ENCODE peak calls at places on chromosomes 6 and 20, in eight cellular contexts. One of them, this sample, is unnamed.

GRCh38 chr6:21900730-21901129 is 307.2 kb downstream of the SOX4 start:
- DNase-seq in T-helper 2 cell: no peak
- DNase-seq in posterior vena cava: no peak
- DNase-seq in SK-MEL-5: no peak
- DNase-seq in NCI-H748 treated with DMSO at 0.1 percent for 48 hours: no peak
- DNase-seq in stimulated activated CD8-positive, alpha-beta memory T cell treated with anti-CD3 and anti-CD28 coated beads, Interleukin-15, amount 100 ng/mL, for 24 hours: no peak
- DNase-seq in central memory CD4-positive, alpha-beta T cell: no peak
- DNase-seq in OCI-LY7: no peak
- DNase-seq in this sample: no peak

GRCh38 chr6:94323853-94324252 is 904.5 kb upstream of the EPHA7 start:
- DNase-seq in T-helper 2 cell: no peak
- DNase-seq in posterior vena cava: no peak
- DNase-seq in SK-MEL-5: peak
- DNase-seq in NCI-H748 treated with DMSO at 0.1 percent for 48 hours: no peak
- DNase-seq in stimulated activated CD8-positive, alpha-beta memory T cell treated with anti-CD3 and anti-CD28 coated beads, Interleukin-15, amount 100 ng/mL, for 24 hours: no peak
- DNase-seq in central memory CD4-positive, alpha-beta T cell: no peak
- DNase-seq in OCI-LY7: no peak
- DNase-seq in this sample: no peak

GRCh38 chr6:28589234-28589951 is 63.7 kb downstream of the GPX5 start:
- DNase-seq in T-helper 2 cell: no peak
- DNase-seq in posterior vena cava: no peak
- DNase-seq in SK-MEL-5: peak
- DNase-seq in NCI-H748 treated with DMSO at 0.1 percent for 48 hours: peak
- DNase-seq in stimulated activated CD8-positive, alpha-beta memory T cell treated with anti-CD3 and anti-CD28 coated beads, Interleukin-15, amount 100 ng/mL, for 24 hours: no peak
- DNase-seq in central memory CD4-positive, alpha-beta T cell: peak
- DNase-seq in OCI-LY7: peak
- DNase-seq in this sample: peak

GRCh38 chr6:79076160-79076559 is 1.9 kb downstream of the PHIP start:
- DNase-seq in T-helper 2 cell: no peak
- DNase-seq in posterior vena cava: no peak
- DNase-seq in SK-MEL-5: no peak
- DNase-seq in NCI-H748 treated with DMSO at 0.1 percent for 48 hours: peak
- DNase-seq in stimulated activated CD8-positive, alpha-beta memory T cell treated with anti-CD3 and anti-CD28 coated beads, Interleukin-15, amount 100 ng/mL, for 24 hours: no peak
- DNase-seq in central memory CD4-positive, alpha-beta T cell: peak
- DNase-seq in OCI-LY7: peak
- DNase-seq in this sample: no peak

GRCh38 chr6:123899745-123900144 is 96.1 kb downstream of the NKAIN2 start:
- DNase-seq in T-helper 2 cell: no peak
- DNase-seq in posterior vena cava: no peak
- DNase-seq in SK-MEL-5: no peak
- DNase-seq in NCI-H748 treated with DMSO at 0.1 percent for 48 hours: no peak
- DNase-seq in stimulated activated CD8-positive, alpha-beta memory T cell treated with anti-CD3 and anti-CD28 coated beads, Interleukin-15, amount 100 ng/mL, for 24 hours: no peak
- DNase-seq in central memory CD4-positive, alpha-beta T cell: no peak
- DNase-seq in OCI-LY7: no peak
- DNase-seq in this sample: no peak

GRCh38 chr6:1701668-1702353 is 92.1 kb downstream of the FOXC1 start:
- DNase-seq in T-helper 2 cell: no peak
- DNase-seq in posterior vena cava: peak
- DNase-seq in SK-MEL-5: no peak
- DNase-seq in NCI-H748 treated with DMSO at 0.1 percent for 48 hours: no peak
- DNase-seq in stimulated activated CD8-positive, alpha-beta memory T cell treated with anti-CD3 and anti-CD28 coated beads, Interleukin-15, amount 100 ng/mL, for 24 hours: no peak
- DNase-seq in central memory CD4-positive, alpha-beta T cell: no peak
- DNase-seq in OCI-LY7: no peak
- DNase-seq in this sample: no peak

GRCh38 chr6:34610819-34611477 is 54.8 kb upstream of the SPDEF start:
- DNase-seq in T-helper 2 cell: no peak
- DNase-seq in posterior vena cava: no peak
- DNase-seq in SK-MEL-5: no peak
- DNase-seq in NCI-H748 treated with DMSO at 0.1 percent for 48 hours: no peak
- DNase-seq in stimulated activated CD8-positive, alpha-beta memory T cell treated with anti-CD3 and anti-CD28 coated beads, Interleukin-15, amount 100 ng/mL, for 24 hours: no peak
- DNase-seq in central memory CD4-positive, alpha-beta T cell: no peak
- DNase-seq in OCI-LY7: no peak
- DNase-seq in this sample: no peak

GRCh38 chr20:19205999-19206398 is 6.4 kb upstream of the SLC24A3 start:
- DNase-seq in T-helper 2 cell: peak
- DNase-seq in posterior vena cava: peak
- DNase-seq in SK-MEL-5: peak
- DNase-seq in NCI-H748 treated with DMSO at 0.1 percent for 48 hours: peak
- DNase-seq in stimulated activated CD8-positive, alpha-beta memory T cell treated with anti-CD3 and anti-CD28 coated beads, Interleukin-15, amount 100 ng/mL, for 24 hours: peak
- DNase-seq in central memory CD4-positive, alpha-beta T cell: no peak
- DNase-seq in OCI-LY7: peak
- DNase-seq in this sample: peak

GRCh38 chr6:134041093-134041492 is 11.3 kb downstream of the SLC2A12 start:
- DNase-seq in T-helper 2 cell: no peak
- DNase-seq in posterior vena cava: no peak
- DNase-seq in SK-MEL-5: peak
- DNase-seq in NCI-H748 treated with DMSO at 0.1 percent for 48 hours: peak
- DNase-seq in stimulated activated CD8-positive, alpha-beta memory T cell treated with anti-CD3 and anti-CD28 coated beads, Interleukin-15, amount 100 ng/mL, for 24 hours: no peak
- DNase-seq in central memory CD4-positive, alpha-beta T cell: no peak
- DNase-seq in OCI-LY7: no peak
- DNase-seq in this sample: no peak

GRCh38 chr6:100467144-100468012 is 2.7 kb upstream of the SIM1 start:
- DNase-seq in T-helper 2 cell: no peak
- DNase-seq in posterior vena cava: peak
- DNase-seq in SK-MEL-5: no peak
- DNase-seq in NCI-H748 treated with DMSO at 0.1 percent for 48 hours: no peak
- DNase-seq in stimulated activated CD8-positive, alpha-beta memory T cell treated with anti-CD3 and anti-CD28 coated beads, Interleukin-15, amount 100 ng/mL, for 24 hours: no peak
- DNase-seq in central memory CD4-positive, alpha-beta T cell: no peak
- DNase-seq in OCI-LY7: no peak
- DNase-seq in this sample: no peak

GRCh38 chr20:59217794-59218193 is 54.2 kb downstream of the ZNF831 start:
- DNase-seq in T-helper 2 cell: no peak
- DNase-seq in posterior vena cava: no peak
- DNase-seq in SK-MEL-5: no peak
- DNase-seq in NCI-H748 treated with DMSO at 0.1 percent for 48 hours: no peak
- DNase-seq in stimulated activated CD8-positive, alpha-beta memory T cell treated with anti-CD3 and anti-CD28 coated beads, Interleukin-15, amount 100 ng/mL, for 24 hours: no peak
- DNase-seq in central memory CD4-positive, alpha-beta T cell: no peak
- DNase-seq in OCI-LY7: no peak
- DNase-seq in this sample: no peak

GRCh38 chr6:79941489-79942151 is 5.7 kb downstream of the ELOVL4 start:
- DNase-seq in T-helper 2 cell: no peak
- DNase-seq in posterior vena cava: no peak
- DNase-seq in SK-MEL-5: peak
- DNase-seq in NCI-H748 treated with DMSO at 0.1 percent for 48 hours: no peak
- DNase-seq in stimulated activated CD8-positive, alpha-beta memory T cell treated with anti-CD3 and anti-CD28 coated beads, Interleukin-15, amount 100 ng/mL, for 24 hours: no peak
- DNase-seq in central memory CD4-positive, alpha-beta T cell: no peak
- DNase-seq in OCI-LY7: no peak
- DNase-seq in this sample: no peak

GRCh38 chr6:5246141-5246869 is 14.4 kb downstream of the LYRM4 start:
- DNase-seq in T-helper 2 cell: no peak
- DNase-seq in posterior vena cava: no peak
- DNase-seq in SK-MEL-5: no peak
- DNase-seq in NCI-H748 treated with DMSO at 0.1 percent for 48 hours: no peak
- DNase-seq in stimulated activated CD8-positive, alpha-beta memory T cell treated with anti-CD3 and anti-CD28 coated beads, Interleukin-15, amount 100 ng/mL, for 24 hours: no peak
- DNase-seq in central memory CD4-positive, alpha-beta T cell: no peak
- DNase-seq in OCI-LY7: no peak
- DNase-seq in this sample: no peak

GRCh38 chr20:49641683-49642649 is 71.7 kb downstream of the B4GALT5 start:
- DNase-seq in T-helper 2 cell: no peak
- DNase-seq in posterior vena cava: no peak
- DNase-seq in SK-MEL-5: peak
- DNase-seq in NCI-H748 treated with DMSO at 0.1 percent for 48 hours: no peak
- DNase-seq in stimulated activated CD8-positive, alpha-beta memory T cell treated with anti-CD3 and anti-CD28 coated beads, Interleukin-15, amount 100 ng/mL, for 24 hours: no peak
- DNase-seq in central memory CD4-positive, alpha-beta T cell: no peak
- DNase-seq in OCI-LY7: no peak
- DNase-seq in this sample: no peak